ENCODE peak calls at places on chromosomes 6 and 20, in four cellular contexts. T, Q, B and S are unnamed samples.

GRCh38 chr20:63775096-63775978 is 35.8 kb downstream of the SLC2A4RG start:
- DNase-seq in T (no peak), B (no peak), Q (peak), S (no peak)

GRCh38 chr6:15363523-15364400 is 117.9 kb downstream of the JARID2 start:
- DNase-seq in B (no peak), Q (no peak), T (no peak), S (peak)

GRCh38 chr6:2966347-2966746 is 5.0 kb downstream of the SERPINB6 start:
- DNase-seq in T (no peak), Q (peak), B (no peak), S (no peak)

GRCh38 chr20:2751868-2752630 is 48.4 kb downstream of the CPXM1 start:
- DNase-seq in B (no peak), Q (peak), T (no peak), S (peak)

GRCh38 chr6:47854996-47855395 is 73.2 kb downstream of the OPN5 start:
- DNase-seq in T (no peak), Q (no peak), B (no peak), S (no peak)

GRCh38 chr20:33803921-33804337 is 7.2 kb upstream of the CHMP4B start:
- DNase-seq in B (no peak), Q (no peak), T (no peak), S (no peak)

GRCh38 chr6:111846511-111847409 is 26.5 kb downstream of the FYN start:
- DNase-seq in B (peak), T (no peak), Q (no peak), S (no peak)

GRCh38 chr20:46303176-46303956 is 4.9 kb downstream of the CDH22 start:
- DNase-seq in B (no peak), Q (no peak), T (peak), S (no peak)

GRCh38 chr6:35445691-35446090 is 6.4 kb upstream of the FANCE start:
- DNase-seq in B (no peak), T (peak), Q (no peak), S (no peak)

GRCh38 chr6:169269180-169270076 is 15.8 kb upstream of the THBS2 start:
- DNase-seq in B (peak), T (no peak), Q (no peak), S (no peak)

GRCh38 chr6:2920671-2921112 is 17.6 kb upstream of the SERPINB9 start:
- DNase-seq in B (no peak), T (no peak), Q (no peak), S (no peak)

DNA sequence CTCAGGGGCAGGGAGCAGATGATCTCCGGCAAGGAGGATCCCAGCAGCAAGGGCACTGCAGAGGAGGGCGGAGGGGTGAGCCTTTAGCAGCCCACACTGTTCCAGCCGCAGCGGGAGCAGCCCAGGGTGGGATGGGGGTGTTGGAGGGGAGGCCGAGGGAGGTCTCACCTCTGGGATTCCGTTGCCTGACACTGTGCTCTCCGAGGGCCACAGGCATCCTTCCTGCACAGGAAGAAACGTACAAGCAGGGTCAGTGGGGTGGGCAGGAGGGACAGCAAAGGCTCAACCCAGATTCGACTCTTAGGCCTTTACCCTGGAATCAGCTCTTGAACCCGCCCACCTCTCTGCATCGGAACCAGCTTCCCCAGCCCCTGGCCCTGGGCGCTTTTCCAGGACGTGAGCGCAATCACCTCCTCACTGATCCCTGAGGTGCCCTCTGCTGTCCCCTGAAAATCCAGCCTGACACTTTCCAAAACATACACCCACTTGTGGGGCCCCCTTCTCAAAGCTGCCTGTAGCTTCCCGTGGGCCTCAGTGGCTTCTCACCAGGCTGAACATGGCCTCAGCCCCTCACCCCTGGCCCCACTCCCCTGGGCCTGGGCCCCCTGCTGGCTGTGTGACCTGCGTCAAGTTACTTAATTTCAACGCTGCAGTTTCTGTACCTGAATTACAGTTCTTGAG is 32.8 kb upstream of the ZBP1 start:
- DNase-seq in T (no peak), B (peak), Q (no peak), S (peak)
- TF ChIP-seq CTCF in T (no peak), B (no peak), Q (no peak), S (peak)

DNA sequence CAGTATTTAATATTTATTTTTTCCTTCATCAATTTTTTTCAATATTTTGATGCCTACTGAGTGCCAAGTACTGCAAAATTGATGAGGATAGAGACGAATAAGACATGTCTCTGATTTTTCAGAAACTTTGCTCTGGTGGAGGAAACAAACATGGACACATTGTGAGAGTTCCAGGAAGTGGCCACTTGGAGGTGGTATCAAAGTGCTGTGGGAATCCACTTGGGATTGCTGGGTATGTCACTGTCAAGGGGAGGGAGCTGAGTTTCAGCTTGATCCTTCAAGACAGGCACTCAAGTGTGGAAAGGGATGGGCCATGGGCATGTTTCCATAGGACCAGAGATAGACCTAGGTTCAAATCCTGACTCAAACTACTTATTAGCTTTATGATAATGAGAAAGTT is 24.5 kb upstream of the ABCC10 start:
- DNase-seq in Q (no peak), T (no peak), B (no peak), S (no peak)
- TF ChIP-seq CTCF in Q (no peak), T (no peak), B (no peak), S (no peak)

GRCh38 chr6:1893470-1894130 is 283.9 kb downstream of the FOXC1 start:
- DNase-seq in B (no peak), Q (no peak), T (no peak), S (peak)
- TF ChIP-seq CTCF in B (no peak), Q (no peak), T (no peak), S (no peak)

GRCh38 chr6:137589067-137589848 is 95.1 kb upstream of the OLIG3 start:
- DNase-seq in B (no peak), Q (no peak), T (no peak), S (peak)
- TF ChIP-seq CTCF in B (no peak), Q (no peak), T (peak), S (peak)

DNA sequence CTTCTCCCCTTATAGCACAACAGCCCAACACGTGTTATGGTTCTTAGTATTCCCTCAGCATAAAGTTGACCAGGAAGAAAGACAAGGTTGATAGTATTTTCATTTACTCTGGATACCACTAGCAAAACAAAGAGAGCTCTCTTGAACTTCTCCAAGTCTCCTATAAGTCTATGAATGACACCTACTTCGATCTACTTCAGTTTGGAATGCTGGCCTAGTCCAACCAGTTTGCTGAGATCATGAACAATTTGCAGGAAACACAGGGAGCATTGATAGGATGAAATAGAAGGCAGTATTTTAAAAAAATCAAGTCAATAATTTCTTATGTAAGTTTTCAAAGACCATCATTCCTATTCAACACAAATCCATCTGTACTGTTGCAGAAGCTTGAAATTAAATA is 93.6 kb downstream of the GJA10 start:
- DNase-seq in B (no peak), Q (no peak), T (no peak), S (peak)
- TF ChIP-seq CTCF in B (no peak), Q (no peak), T (no peak), S (no peak)

GRCh38 chr6:102085257-102085656 is 691.7 kb downstream of the GRIK2 start:
- DNase-seq in B (no peak), Q (no peak), T (no peak), S (no peak)
- TF ChIP-seq CTCF in B (no peak), Q (no peak), T (no peak), S (no peak)

GRCh38 chr6:34027445-34027936 is 118.4 kb downstream of the GRM4 start:
- DNase-seq in T (peak), B (peak), Q (peak), S (peak)

GRCh38 chr6:34027939-34028441 is 117.9 kb downstream of the GRM4 start:
- DNase-seq in T (no peak), Q (no peak), B (no peak), S (no peak)

GRCh38 chr6:34029489-34030280 is 116.2 kb downstream of the GRM4 start:
- DNase-seq in Q (no peak), T (no peak), B (no peak), S (no peak)

GRCh38 chr6:34030831-34031566 is 114.9 kb downstream of the GRM4 start:
- DNase-seq in B (no peak), Q (no peak), T (no peak), S (no peak)

DNA sequence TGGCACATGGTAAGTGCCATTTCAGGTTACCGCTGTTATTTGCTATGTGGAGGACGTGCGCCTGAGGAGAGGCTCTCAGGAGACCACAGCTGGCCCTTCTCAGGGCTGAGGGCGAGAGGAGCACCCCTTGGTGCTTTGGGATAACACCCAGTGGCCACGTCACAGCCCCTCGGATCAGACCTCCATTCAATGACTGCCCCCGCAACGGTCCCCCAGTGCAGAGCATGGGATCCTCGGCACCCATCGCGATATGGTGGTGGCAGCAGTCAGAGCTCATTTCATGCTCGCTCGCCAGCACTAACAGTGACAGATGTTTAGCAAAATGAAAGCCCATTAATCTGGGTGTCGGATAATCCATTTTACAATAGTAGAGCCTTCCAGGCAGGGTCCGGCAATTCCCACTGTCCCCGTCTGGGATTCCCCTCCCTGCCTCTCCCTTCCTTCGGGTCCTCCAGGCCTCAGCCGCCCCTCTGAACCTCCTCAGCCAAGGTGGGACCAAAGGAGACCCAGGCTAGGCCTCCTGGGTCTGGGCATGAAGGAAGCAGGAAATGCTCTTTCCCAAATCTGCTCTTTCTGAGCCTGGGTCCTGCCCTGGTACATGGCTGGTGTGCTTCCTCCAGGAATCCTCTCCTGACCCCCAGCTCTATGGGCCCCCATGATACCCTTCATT is 117.1 kb downstream of the GRM4 start:
- DNase-seq in B (no peak), Q (no peak), T (no peak), S (no peak)
- TF ChIP-seq CTCF in B (no peak), Q (no peak), T (no peak), S (no peak)